ENCODE peak calls at places on chromosomes 11 and 22, in nine cellular contexts. U is keratinocyte, S is GM23248, A is fibroblast of lung, R is K562, B is IMR-90, Y is endodermal cell, I is endothelial cell of umbilical vein, D is MM.1S. Z is an unnamed sample.
A peak's percentile ranks its signal among the peaks of the same experiment; 100 is the strongest.

GRCh38 chr11:68117896-68118470 is 3.2 kb downstream of the CHKA start:
- DNase-seq in U (no peak), S (no peak), A (no peak), R (no peak), B (no peak), Y (peak; percentile 70), I (no peak), D (no peak), Z (no peak)

GRCh38 chr22:38088723-38089473 is 4.9 kb upstream of the SLC16A8 start:
- DNase-seq in U (peak; percentile 15), S (peak; percentile 70), A (no peak), R (no peak), B (no peak), Y (no peak), I (no peak), D (no peak), Z (no peak)

GRCh38 chr11:36774603-36775002 is 176.6 kb upstream of the RAG2 start:
- DNase-seq in U (peak; percentile 81), S (peak; percentile 95), A (peak; percentile 45), R (no peak), B (peak; percentile 17), Y (no peak), I (no peak), D (no peak), Z (peak; percentile 2)

GRCh38 chr11:44611687-44612437 is 46.4 kb downstream of the CD82 start:
- DNase-seq in U (no peak), S (no peak), A (no peak), R (no peak), B (no peak), Y (no peak), I (no peak), D (no peak), Z (no peak)

GRCh38 chr11:121366970-121367369 is 74.4 kb downstream of the SC5D start:
- DNase-seq in U (no peak), S (no peak), A (no peak), R (no peak), B (no peak), Y (no peak), I (no peak), D (no peak), Z (no peak)

GRCh38 chr11:111764621-111765020 is 1.6 kb downstream of the PPP2R1B start:
- DNase-seq in U (no peak), S (peak; percentile 61), A (peak; percentile 40), R (no peak), B (peak; percentile 51), Y (no peak), I (peak; percentile 6), D (no peak), Z (no peak)

GRCh38 chr22:44270556-44270880 is 42.2 kb downstream of the SHISAL1 start:
- DNase-seq in U (no peak), S (no peak), A (no peak), R (no peak), B (no peak), Y (peak; percentile 40), I (no peak), D (no peak), Z (no peak)

GRCh38 chr11:125428486-125429173 is 67.4 kb downstream of the FEZ1 start:
- DNase-seq in U (no peak), S (no peak), A (no peak), R (peak; percentile 54), B (no peak), Y (peak; percentile 63), I (no peak), D (no peak), Z (no peak)

GRCh38 chr22:49608228-49608627 is 219.4 kb downstream of the BRD1 start:
- DNase-seq in U (no peak), S (no peak), A (no peak), R (no peak), B (no peak), Y (no peak), I (no peak), D (no peak), Z (no peak)

GRCh38 chr11:62689421-62690183 is at the start of gene LRRN4CL:
- DNase-seq in U (no peak), S (peak; percentile 94), A (peak; percentile 92), R (no peak), B (peak; percentile 86), Y (no peak), I (no peak), D (no peak), Z (peak; percentile 94)

GRCh38 chr11:45847908-45848316 is 637 bp downstream of the CRY2 start:
- DNase-seq in U (peak; percentile 19), S (peak; percentile 82), A (peak; percentile 60), R (peak; percentile 79), B (peak; percentile 64), Y (peak; percentile 80), I (peak; percentile 68), D (peak; percentile 55), Z (peak; percentile 80)

GRCh38 chr22:45276507-45276906 is 8.2 kb upstream of the UPK3A start:
- DNase-seq in U (no peak), S (no peak), A (no peak), R (no peak), B (no peak), Y (no peak), I (no peak), D (no peak), Z (no peak)

GRCh38 chr11:57124912-57125311 is 56.8 kb upstream of the LRRC55 start:
- DNase-seq in U (no peak), S (no peak), A (no peak), R (no peak), B (no peak), Y (no peak), I (peak; percentile 17), D (no peak), Z (no peak)

DNA sequence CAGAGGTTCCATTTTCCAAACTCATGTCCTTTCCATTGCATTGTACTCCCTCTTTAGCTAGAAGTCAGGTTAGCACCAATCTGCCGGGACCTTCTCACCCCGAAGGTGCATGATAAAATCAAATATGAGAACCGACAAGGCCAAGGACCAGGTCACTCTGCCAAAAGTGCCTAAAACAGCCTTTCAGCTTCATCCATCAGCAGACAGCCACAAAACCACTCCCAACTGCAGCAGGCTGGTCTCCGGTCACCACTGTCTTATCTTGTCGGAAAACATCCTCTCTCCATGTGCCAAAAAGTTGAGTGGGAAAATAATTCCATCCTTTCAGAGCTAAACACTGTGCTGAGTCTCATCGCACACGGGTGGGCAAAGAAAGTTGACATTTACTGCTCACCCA is 1.4 kb downstream of the PI4KA start:
- DNase-seq in U (no peak), S (peak; percentile 13), A (no peak), R (peak; percentile 85), B (no peak), Y (no peak), I (no peak), D (no peak), Z (no peak)
- H3K9ac ChIP-seq in U (peak overlapping the region; percentile 57), S (peak overlapping the region; percentile 87), A (no peak overlapping the region), R (peak overlapping the region; percentile 84), B (peak overlapping the region; percentile 71), Y (no peak overlapping the region), I (no peak overlapping the region), D (peak overlapping the region; percentile 89), Z (peak overlapping the region; percentile 93)

GRCh38 chr11:65295571-65296338 is 18.9 kb upstream of the CDC42EP2 start:
- DNase-seq in U (no peak), S (no peak), A (no peak), R (no peak), B (no peak), Y (no peak), I (no peak), D (no peak), Z (no peak)

GRCh38 chr11:65292866-65293265 is 21.8 kb upstream of the CDC42EP2 start:
- DNase-seq in U (no peak), S (no peak), A (peak; percentile 37), R (no peak), B (no peak), Y (no peak), I (no peak), D (no peak), Z (no peak)

GRCh38 chr11:65293909-65294381 is 20.7 kb upstream of the CDC42EP2 start:
- DNase-seq in U (no peak), S (no peak), A (peak; percentile 84), R (no peak), B (no peak), Y (no peak), I (no peak), D (no peak), Z (no peak)

GRCh38 chr11:65297026-65297667 is 17.5 kb upstream of the CDC42EP2 start:
- DNase-seq in U (no peak), S (no peak), A (peak; percentile 62), R (no peak), B (no peak), Y (no peak), I (no peak), D (no peak), Z (no peak)

DNA sequence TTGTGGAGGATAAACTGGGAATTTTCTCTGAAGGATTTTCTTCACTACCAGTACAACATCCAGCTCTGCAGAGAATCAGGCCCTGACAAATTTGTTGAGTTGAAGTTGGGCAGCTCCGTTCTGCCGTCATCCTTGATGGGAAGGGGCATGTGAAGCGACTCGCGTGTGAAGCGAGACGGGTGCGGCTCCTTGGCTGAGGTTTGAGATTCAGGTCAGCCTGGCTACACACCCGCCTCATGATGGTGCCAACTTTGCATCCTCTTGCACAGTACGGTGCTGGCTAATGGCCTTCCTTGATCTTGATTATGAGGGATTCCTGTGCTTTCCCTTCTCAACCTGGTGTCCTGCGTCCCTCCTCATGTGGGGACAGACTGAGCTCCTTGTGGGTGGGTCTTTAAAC is 19.7 kb upstream of the CDC42EP2 start:
- DNase-seq in U (no peak), S (no peak), A (no peak), R (no peak), B (no peak), Y (no peak), I (no peak), D (no peak), Z (no peak)
- H3K9ac ChIP-seq in U (no peak overlapping the region), S (no peak overlapping the region), A (no peak overlapping the region), R (no peak overlapping the region), B (no peak overlapping the region), Y (no peak overlapping the region), I (no peak overlapping the region), D (no peak overlapping the region), Z (no peak overlapping the region)

DNA sequence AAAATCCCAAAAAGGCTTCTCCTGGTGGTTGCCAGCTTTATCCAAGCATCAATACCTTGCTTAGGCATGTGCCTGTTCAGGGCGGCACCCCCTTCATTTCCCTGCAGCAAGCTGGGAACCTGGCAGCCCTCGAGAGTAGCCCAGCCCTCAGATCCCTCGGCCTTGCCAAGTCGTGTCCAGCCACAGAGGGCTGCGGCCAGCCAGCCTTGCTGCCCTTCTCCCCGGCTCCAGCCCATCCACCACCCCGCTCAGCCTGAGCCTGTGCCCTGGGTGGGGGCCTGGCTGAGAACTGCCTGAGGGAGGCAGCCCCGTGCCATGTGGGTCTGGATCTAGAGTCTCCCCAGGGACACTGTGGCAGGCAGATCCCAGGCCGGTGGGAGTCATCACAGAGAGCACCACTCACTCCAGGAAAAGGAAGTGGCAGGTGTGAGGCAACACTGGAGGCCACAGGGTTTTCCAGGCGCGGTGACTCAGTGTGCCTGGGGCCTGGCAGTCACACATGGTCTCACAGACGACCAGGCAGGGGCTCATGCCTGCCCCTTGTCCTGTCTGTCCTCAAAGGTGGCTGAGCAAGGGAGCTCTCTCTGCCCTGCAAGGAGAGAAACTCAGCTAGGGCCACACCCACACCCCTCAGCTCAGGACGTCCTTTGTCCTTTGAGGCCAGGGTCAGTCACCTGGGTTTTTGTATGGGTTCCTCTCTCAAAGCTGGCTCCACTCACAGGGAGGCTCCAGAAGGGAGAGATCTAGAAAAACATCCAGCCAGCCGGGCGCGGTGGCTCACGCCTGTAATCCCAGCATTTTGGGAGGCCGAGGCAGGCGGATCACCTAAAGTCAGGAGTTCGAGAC is 12.2 kb upstream of the CDC42BPG start:
- DNase-seq in U (peak; percentile 75), S (peak; percentile 98), A (peak; percentile 72), R (no peak), B (peak; percentile 85), Y (no peak), I (peak; percentile 86), D (no peak), Z (peak; percentile 81)
- H3K9ac ChIP-seq in U (peak overlapping the region; percentile 80), S (peak overlapping the region; percentile 65), A (peak overlapping the region; percentile 39), R (no peak overlapping the region), B (no peak overlapping the region), Y (no peak overlapping the region), I (peak overlapping the region; percentile 69), D (no peak overlapping the region), Z (peak overlapping the region; percentile 35)

GRCh38 chr11:78783846-78784245 is 209.2 kb upstream of the NARS2 start:
- DNase-seq in U (no peak), S (no peak), A (no peak), R (no peak), B (no peak), Y (peak; percentile 46), I (no peak), D (no peak), Z (no peak)
- H3K9ac ChIP-seq in U (no peak overlapping the region), S (no peak overlapping the region), A (no peak overlapping the region), R (no peak overlapping the region), B (no peak overlapping the region), Y (no peak overlapping the region), I (no peak overlapping the region), D (no peak overlapping the region), Z (no peak overlapping the region)

Z was measured in adipocyte.